ENCODE peak calls at places on chromosomes 12 and 14, in eight cellular contexts. X, Q, K, E, J, S, D and R are unnamed samples.

GRCh38 chr12:11663128-11663527 is 13.7 kb downstream of the ETV6 start:
- DNase-seq in X (no peak), E (no peak), J (no peak), S (no peak), K (no peak), D (no peak), Q (no peak), R (no peak)

GRCh38 chr12:18946106-18946505 is 183.4 kb upstream of the PLEKHA5 start:
- DNase-seq in J (no peak), S (no peak), K (no peak), D (no peak), E (no peak), Q (no peak), X (no peak), R (no peak)

GRCh38 chr12:102539651-102540553 is 59.5 kb upstream of the IGF1 start:
- DNase-seq in Q (peak; percentile 80), K (peak; percentile 90), X (peak; percentile 93), D (no peak), S (peak; percentile 48), E (peak; percentile 41), J (no peak), R (no peak)

GRCh38 chr12:46233418-46233817 is 35.4 kb downstream of the SLC38A1 start:
- DNase-seq in E (no peak), Q (no peak), D (no peak), J (no peak), K (no peak), X (no peak), S (no peak), R (no peak)

GRCh38 chr14:91749857-91750256 is 18.0 kb upstream of the CATSPERB start:
- DNase-seq in S (no peak), K (no peak), D (no peak), Q (no peak), X (no peak), J (no peak), E (no peak), R (no peak)

GRCh38 chr12:12191008-12191407 is 75.8 kb downstream of the LRP6 start:
- DNase-seq in X (no peak), J (no peak), S (no peak), D (no peak), Q (no peak), K (no peak), E (no peak), R (no peak)

GRCh38 chr14:46197856-46198255 is 453.7 kb downstream of the RPL10L start:
- DNase-seq in J (no peak), Q (peak; percentile 2), K (peak; percentile 22), E (no peak), X (no peak), S (no peak), D (no peak), R (no peak)

GRCh38 chr12:113724703-113725556 is 241.2 kb downstream of the RBM19 start:
- DNase-seq in Q (no peak), D (no peak), K (no peak), X (no peak), S (no peak), J (no peak), E (no peak), R (no peak)

GRCh38 chr14:90797451-90797850 is 18.8 kb downstream of the TTC7B start:
- DNase-seq in S (peak; percentile 40), X (peak; percentile 13), Q (no peak), K (no peak), J (no peak), D (no peak), E (no peak), R (no peak)

GRCh38 chr14:69701269-69701668 is 65.7 kb upstream of the SRSF5 start:
- DNase-seq in E (no peak), D (no peak), S (no peak), Q (no peak), J (no peak), K (no peak), X (no peak), R (no peak)

GRCh38 chr12:27207626-27208413 is 36.3 kb upstream of the STK38L start:
- DNase-seq in J (no peak), Q (peak; percentile 39), E (no peak), S (no peak), D (no peak), X (peak; percentile 41), K (no peak), R (no peak)

GRCh38 chr14:55267816-55268215 is 3.4 kb upstream of the FBXO34 start:
- DNase-seq in Q (peak; percentile 7), D (no peak), X (peak; percentile 56), J (no peak), S (peak; percentile 34), E (no peak), K (no peak), R (no peak)

GRCh38 chr14:105528197-105528858 is 1.9 kb downstream of the TMEM121 start:
- DNase-seq in J (peak; percentile 74), X (peak; percentile 62), K (peak; percentile 37), D (peak; percentile 66), S (peak; percentile 78), Q (peak; percentile 94), E (peak; percentile 28), R (peak; percentile 71)

GRCh38 chr12:121005346-121005815 is 10.9 kb downstream of the C12orf43 start:
- DNase-seq in S (peak; percentile 54), K (peak; percentile 52), J (peak; percentile 19), E (no peak), Q (peak; percentile 54), X (peak; percentile 39), D (no peak), R (peak; percentile 22)

GRCh38 chr12:47752552-47752951 is 6.1 kb downstream of the RAPGEF3 start:
- DNase-seq in X (peak; percentile 81), S (peak; percentile 25), Q (peak; percentile 79), J (no peak), K (no peak), E (no peak), D (no peak), R (no peak)

GRCh38 chr14:105738638-105739037 is 212.3 kb downstream of the TMEM121 start:
- DNase-seq in X (no peak), Q (no peak), K (no peak), J (no peak), D (no peak), S (no peak), E (no peak), R (no peak)

GRCh38 chr12:109910969-109911348 is 10.9 kb downstream of the TCHP start:
- DNase-seq in J (no peak), Q (peak; percentile 45), D (no peak), X (peak; percentile 12), K (peak; percentile 32), S (peak; percentile 31), E (no peak), R (no peak)